ENCODE peak calls at places on chromosomes 4 and X, in four cellular contexts. W is neuronal stem cell, G is mesendoderm, Q is IMR-90. H is an unnamed sample.

GRCh38 chr4:26131711-26132110 is 189.1 kb upstream of the RBPJ start:
- DNase-seq in W (no peak), G (no peak), Q (no peak), H (no peak)

GRCh38 chrX:150361777-150362351 is 1.3 kb upstream of the MAMLD1 start:
- DNase-seq in W (no peak), G (peak; percentile 1), Q (peak; percentile 29), H (peak; percentile 25)

GRCh38 chrX:131944936-131945902 is 77.9 kb upstream of the STK26 start:
- DNase-seq in W (no peak), G (peak; percentile 79), Q (no peak), H (no peak)

GRCh38 chrX:69093960-69094935 is 71.0 kb downstream of the PJA1 start:
- DNase-seq in W (peak; percentile 40), G (peak; percentile 82), Q (peak; percentile 60), H (peak; percentile 58)

GRCh38 chr4:17613761-17614415 is 553 bp upstream of the MED28 start:
- DNase-seq in W (peak; percentile 3), G (no peak), Q (peak; percentile 87), H (peak; percentile 93)

GRCh38 chr4:151874328-151874727 is 113.5 kb upstream of the GATB start:
- DNase-seq in W (peak; percentile 54), G (peak; percentile 72), Q (no peak), H (no peak)

GRCh38 chr4:84502955-84503373 is 3.9 kb upstream of the NKX6-1 start:
- DNase-seq in W (no peak), G (no peak), Q (no peak), H (no peak)

GRCh38 chr4:99403380-99404194 is 31.6 kb downstream of the ADH7 start:
- DNase-seq in W (no peak), G (no peak), Q (peak; percentile 74), H (no peak)

GRCh38 chr4:22434895-22435294 is 81.0 kb downstream of the ADGRA3 start:
- DNase-seq in W (peak; percentile 21), G (peak; percentile 88), Q (peak; percentile 63), H (peak; percentile 60)

GRCh38 chrX:38293741-38294140 is 33.6 kb downstream of the RPGR start:
- DNase-seq in W (no peak), G (peak; percentile 30), Q (no peak), H (no peak)

GRCh38 chr4:175176710-175177109 is 258.6 kb downstream of the ADAM29 start:
- DNase-seq in W (no peak), G (no peak), Q (no peak), H (no peak)

GRCh38 chrX:153416781-153417180 is 5.5 kb downstream of the ZFP92 start:
- DNase-seq in W (no peak), G (no peak), Q (no peak), H (no peak)

GRCh38 chr4:101730291-101731117 is 60.0 kb upstream of the BANK1 start:
- DNase-seq in W (peak; percentile 24), G (peak; percentile 85), Q (peak; percentile 70), H (peak; percentile 71)

GRCh38 chr4:22416403-22416802 is 99.5 kb downstream of the ADGRA3 start:
- DNase-seq in W (no peak), G (peak; percentile 33), Q (peak; percentile 4), H (peak; percentile 14)

GRCh38 chr4:48254381-48255072 is 15.1 kb downstream of the TEC start:
- DNase-seq in W (no peak), G (no peak), Q (peak; percentile 82), H (no peak)

GRCh38 chr4:168769416-168769815 is 240.6 kb downstream of the CBR4 start:
- DNase-seq in W (no peak), G (no peak), Q (peak; percentile 80), H (peak; percentile 83)

GRCh38 chr4:67522851-67523671 is 22.2 kb downstream of the CENPC start:
- DNase-seq in W (no peak), G (no peak), Q (peak; percentile 71), H (peak; percentile 91)

DNA sequence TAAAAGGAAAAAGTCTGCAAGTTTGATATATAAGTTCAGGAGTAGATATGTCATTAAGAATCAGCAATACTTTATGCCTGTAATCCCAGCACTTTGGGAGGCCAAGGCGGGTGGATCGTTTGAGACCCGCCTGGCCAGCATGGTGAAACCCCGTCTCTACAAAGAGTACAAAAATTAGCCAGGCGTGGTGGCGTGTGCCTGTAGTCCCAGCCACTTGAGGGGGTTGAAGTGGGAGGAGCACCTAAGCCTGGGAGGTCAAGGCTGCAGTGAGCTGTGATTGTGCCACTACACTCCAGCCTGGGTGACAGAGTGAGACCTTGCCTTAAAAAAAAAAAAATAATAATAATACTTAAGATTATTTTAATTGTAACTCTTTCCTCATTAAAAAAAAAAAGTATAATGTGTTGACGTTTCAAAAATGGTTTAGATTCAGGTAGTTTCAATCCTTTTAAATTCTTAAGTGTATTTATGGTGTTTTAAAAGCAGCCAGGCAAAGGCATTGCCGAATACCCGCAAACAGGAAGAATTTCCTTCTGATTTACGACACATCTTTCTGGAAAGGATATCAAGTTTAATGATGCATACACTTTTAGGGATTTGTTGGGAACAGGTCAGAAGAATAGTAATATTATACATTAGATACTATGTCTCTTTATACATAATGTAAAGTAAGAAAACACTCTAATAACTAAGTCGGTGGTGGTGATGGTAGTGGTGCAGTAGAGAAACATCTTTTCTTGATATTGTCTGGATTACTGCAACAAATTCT is 80.9 kb downstream of the KDM6A start:
- DNase-seq in W (no peak), G (no peak), Q (no peak), H (no peak)
- H3K4me3 ChIP-seq in W (no peak overlapping the region), G (no peak overlapping the region), Q (no peak overlapping the region), H (no peak overlapping the region)

GRCh38 chrX:50618788-50619558 is 148.3 kb upstream of the DGKK start:
- DNase-seq in W (no peak), G (no peak), Q (no peak), H (no peak)
- H2BK5ac ChIP-seq in W (no peak overlapping the region), G (no peak overlapping the region), Q (no peak overlapping the region), H (no peak overlapping the region)

DNA sequence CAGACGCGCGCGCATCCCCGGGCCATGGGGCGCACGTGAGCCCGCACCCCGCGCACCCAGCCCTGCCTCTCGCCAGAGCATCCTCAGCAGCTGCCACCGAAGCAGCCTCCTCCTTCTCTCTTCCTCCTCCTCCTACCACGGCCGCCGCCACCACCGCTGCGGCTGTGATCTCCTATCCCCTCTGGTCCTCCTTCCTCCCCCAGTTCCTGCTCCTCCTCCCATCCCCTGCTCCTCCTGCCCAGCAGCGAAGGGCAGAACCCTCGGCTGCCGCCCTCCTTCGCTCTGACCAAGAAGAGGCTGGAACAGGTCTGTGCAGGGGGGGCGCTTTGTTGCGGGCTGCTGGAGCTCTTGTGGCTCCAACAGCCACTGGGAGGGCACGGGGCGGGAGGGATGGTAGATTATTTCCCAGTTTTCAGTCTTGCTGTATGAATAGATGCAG is 148.7 kb upstream of the CHRDL1 start:
- DNase-seq in W (peak; percentile 11), G (peak; percentile 34), Q (no peak), H (no peak)
- H3K4me3 ChIP-seq in W (no peak overlapping the region), G (no peak overlapping the region), Q (no peak overlapping the region), H (peak overlapping the region; percentile 69)

GRCh38 chrX:50470103-50471031 is at the start of gene DGKK:
- DNase-seq in W (peak; percentile 68), G (peak; percentile 89), Q (no peak), H (no peak)

GRCh38 chrX:50471390-50471789 is 765 bp upstream of the DGKK start:
- DNase-seq in W (no peak), G (no peak), Q (no peak), H (no peak)

GRCh38 chrX:50469206-50469605 is 1.4 kb downstream of the DGKK start:
- DNase-seq in W (no peak), G (no peak), Q (no peak), H (no peak)
- H2BK5ac ChIP-seq in W (no peak overlapping the region), G (no peak overlapping the region), Q (no peak overlapping the region), H (no peak overlapping the region)

GRCh38 chrX:136186023-136186413 is 38.7 kb downstream of the FHL1 start:
- DNase-seq in W (no peak), G (no peak), Q (no peak), H (no peak)
- H3K4me3 ChIP-seq in W (no peak overlapping the region), G (no peak overlapping the region), Q (no peak overlapping the region), H (peak overlapping the region; percentile 36)

GRCh38 chr4:32133734-32134133 is 1413.6 kb downstream of the PCDH7 start:
- DNase-seq in W (peak; percentile 24), G (peak; percentile 43), Q (no peak), H (no peak)
- H2BK5ac ChIP-seq in W (no peak overlapping the region), G (no peak overlapping the region), Q (no peak overlapping the region), H (no peak overlapping the region)

H was measured in mesenchymal stem cell.